ENCODE peak calls at places on chromosomes 11 and 22, in eight cellular contexts. One of them, this sample, is unnamed.

GRCh38 chr11:27754035-27755017 is 54.1 kb upstream of the BDNF start:
- DNase-seq in endothelial cell of umbilical vein: peak
- DNase-seq in GM23338: no peak
- DNase-seq in H1: no peak
- DNase-seq in K562: no peak
- DNase-seq in HepG2: no peak
- DNase-seq in GM12878: no peak
- DNase-seq in HCT116: no peak
- DNase-seq in this sample: no peak

GRCh38 chr22:38298312-38299000 is 18.8 kb downstream of the CSNK1E start:
- DNase-seq in HCT116: peak
- DNase-seq in HepG2: no peak
- DNase-seq in H1: no peak
- DNase-seq in GM12878: no peak
- DNase-seq in GM23338: peak
- DNase-seq in endothelial cell of umbilical vein: no peak
- DNase-seq in K562: peak
- DNase-seq in this sample: no peak

GRCh38 chr11:61810671-61811175 is 6.1 kb downstream of the FADS1 start:
- DNase-seq in H1: no peak
- DNase-seq in HCT116: no peak
- DNase-seq in endothelial cell of umbilical vein: no peak
- DNase-seq in GM12878: no peak
- DNase-seq in HepG2: no peak
- DNase-seq in K562: no peak
- DNase-seq in GM23338: no peak
- DNase-seq in this sample: no peak

GRCh38 chr22:26477341-26477731 is 6.2 kb downstream of the HPS4 start:
- DNase-seq in GM12878: no peak
- DNase-seq in HCT116: no peak
- DNase-seq in H1: no peak
- DNase-seq in HepG2: no peak
- DNase-seq in endothelial cell of umbilical vein: no peak
- DNase-seq in K562: no peak
- DNase-seq in GM23338: no peak
- DNase-seq in this sample: no peak

GRCh38 chr11:118792642-118793124 is 1.7 kb upstream of the DDX6 start:
- DNase-seq in K562: peak
- DNase-seq in endothelial cell of umbilical vein: peak
- DNase-seq in H1: peak
- DNase-seq in GM12878: peak
- DNase-seq in GM23338: peak
- DNase-seq in HepG2: peak
- DNase-seq in HCT116: peak
- DNase-seq in this sample: peak

GRCh38 chr22:50611341-50612060 is 10.9 kb downstream of the MAPK8IP2 start:
- DNase-seq in endothelial cell of umbilical vein: no peak
- DNase-seq in HepG2: no peak
- DNase-seq in H1: no peak
- DNase-seq in GM12878: no peak
- DNase-seq in GM23338: no peak
- DNase-seq in HCT116: no peak
- DNase-seq in K562: no peak
- DNase-seq in this sample: no peak

GRCh38 chr11:12110714-12111481 is 508 bp downstream of the MICAL2 start:
- DNase-seq in K562: no peak
- DNase-seq in H1: peak
- DNase-seq in GM23338: peak
- DNase-seq in endothelial cell of umbilical vein: no peak
- DNase-seq in HCT116: no peak
- DNase-seq in HepG2: no peak
- DNase-seq in GM12878: no peak
- DNase-seq in this sample: no peak

GRCh38 chr11:69209038-69209350 is 53.3 kb downstream of the SMIM38 start:
- DNase-seq in endothelial cell of umbilical vein: no peak
- DNase-seq in GM12878: no peak
- DNase-seq in K562: no peak
- DNase-seq in HepG2: no peak
- DNase-seq in H1: no peak
- DNase-seq in GM23338: no peak
- DNase-seq in HCT116: no peak
- DNase-seq in this sample: no peak

GRCh38 chr11:128179512-128179911 is 407.8 kb downstream of the ETS1 start:
- DNase-seq in HCT116: no peak
- DNase-seq in GM12878: no peak
- DNase-seq in endothelial cell of umbilical vein: no peak
- DNase-seq in H1: no peak
- DNase-seq in HepG2: no peak
- DNase-seq in K562: no peak
- DNase-seq in GM23338: no peak
- DNase-seq in this sample: no peak

GRCh38 chr22:18023509-18024275 is 669 bp downstream of the MICAL3 start:
- DNase-seq in endothelial cell of umbilical vein: peak
- DNase-seq in HepG2: no peak
- DNase-seq in K562: peak
- DNase-seq in GM12878: no peak
- DNase-seq in H1: peak
- DNase-seq in GM23338: peak
- DNase-seq in HCT116: peak
- DNase-seq in this sample: no peak

GRCh38 chr22:50696799-50697561 is 24.4 kb downstream of the SHANK3 start:
- DNase-seq in GM23338: peak
- DNase-seq in K562: peak
- DNase-seq in endothelial cell of umbilical vein: no peak
- DNase-seq in GM12878: no peak
- DNase-seq in H1: peak
- DNase-seq in HCT116: no peak
- DNase-seq in HepG2: no peak
- DNase-seq in this sample: no peak

GRCh38 chr22:28608546-28608945 is 71.1 kb downstream of the TTC28 start:
- DNase-seq in endothelial cell of umbilical vein: no peak
- DNase-seq in GM12878: no peak
- DNase-seq in K562: no peak
- DNase-seq in H1: no peak
- DNase-seq in HepG2: no peak
- DNase-seq in GM23338: peak
- DNase-seq in HCT116: no peak
- DNase-seq in this sample: no peak

GRCh38 chr11:125330462-125331325 is 165.4 kb downstream of the FEZ1 start:
- DNase-seq in GM23338: no peak
- DNase-seq in K562: no peak
- DNase-seq in H1: no peak
- DNase-seq in GM12878: no peak
- DNase-seq in HCT116: no peak
- DNase-seq in HepG2: no peak
- DNase-seq in endothelial cell of umbilical vein: no peak
- DNase-seq in this sample: no peak

GRCh38 chr22:23838686-23839468 is at the start of gene DERL3:
- DNase-seq in endothelial cell of umbilical vein: peak
- DNase-seq in HCT116: no peak
- DNase-seq in K562: peak
- DNase-seq in GM23338: peak
- DNase-seq in H1: peak
- DNase-seq in HepG2: no peak
- DNase-seq in GM12878: peak
- DNase-seq in this sample: peak

GRCh38 chr11:99135508-99135907 is 114.8 kb downstream of the CNTN5 start:
- DNase-seq in K562: no peak
- DNase-seq in GM12878: no peak
- DNase-seq in H1: no peak
- DNase-seq in GM23338: no peak
- DNase-seq in HepG2: no peak
- DNase-seq in HCT116: no peak
- DNase-seq in endothelial cell of umbilical vein: no peak
- DNase-seq in this sample: no peak

GRCh38 chr22:20497426-20497825 is 1.8 kb upstream of the KLHL22 start:
- DNase-seq in HepG2: no peak
- DNase-seq in GM23338: no peak
- DNase-seq in GM12878: no peak
- DNase-seq in endothelial cell of umbilical vein: no peak
- DNase-seq in HCT116: no peak
- DNase-seq in K562: no peak
- DNase-seq in H1: no peak
- DNase-seq in this sample: no peak

GRCh38 chr22:49083607-49084006 is 744.1 kb downstream of the BRD1 start:
- DNase-seq in HepG2: no peak
- DNase-seq in HCT116: no peak
- DNase-seq in endothelial cell of umbilical vein: no peak
- DNase-seq in H1: no peak
- DNase-seq in GM23338: no peak
- DNase-seq in GM12878: no peak
- DNase-seq in K562: no peak
- DNase-seq in this sample: no peak

GRCh38 chr22:34861787-34862186 is 204.2 kb upstream of the ISX start:
- DNase-seq in K562: no peak
- DNase-seq in GM23338: no peak
- DNase-seq in endothelial cell of umbilical vein: no peak
- DNase-seq in HepG2: no peak
- DNase-seq in GM12878: no peak
- DNase-seq in HCT116: no peak
- DNase-seq in H1: no peak
- DNase-seq in this sample: no peak
- TF ChIP-seq EZH2 in K562: no peak
- TF ChIP-seq EZH2 in GM23338: no peak
- TF ChIP-seq EZH2 in endothelial cell of umbilical vein: no peak
- TF ChIP-seq EZH2 in HepG2: no peak
- TF ChIP-seq EZH2 in GM12878: no peak
- TF ChIP-seq EZH2 in HCT116: no peak
- TF ChIP-seq EZH2 in H1: no peak
- TF ChIP-seq EZH2 in this sample: no peak

DNA sequence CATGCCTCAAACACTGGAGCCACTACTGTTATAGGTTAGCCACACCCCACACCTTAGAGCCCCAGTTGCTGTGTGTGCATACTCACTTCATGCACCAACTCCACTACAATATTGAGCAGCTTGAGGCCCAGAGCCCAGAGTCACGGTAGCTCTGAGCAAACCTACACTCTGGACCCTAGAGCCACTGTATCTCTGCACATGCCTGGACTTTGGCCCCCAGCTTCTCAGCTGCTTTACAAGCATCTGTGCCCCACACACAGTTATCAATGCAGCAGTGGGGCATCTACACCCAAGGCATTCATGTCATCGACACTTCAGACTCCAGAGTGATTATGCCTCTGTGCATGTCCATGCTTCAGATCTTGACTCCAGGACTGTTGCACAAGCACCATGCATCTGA is 2.2 kb upstream of the OR5B12 start:
- DNase-seq in GM12878: no peak
- DNase-seq in GM23338: no peak
- DNase-seq in H1: no peak
- DNase-seq in HepG2: peak
- DNase-seq in endothelial cell of umbilical vein: no peak
- DNase-seq in HCT116: no peak
- DNase-seq in K562: no peak
- DNase-seq in this sample: no peak
- H3K27ac ChIP-seq in GM12878: no peak
- H3K27ac ChIP-seq in GM23338: no peak
- H3K27ac ChIP-seq in H1: no peak
- H3K27ac ChIP-seq in HepG2: no peak
- H3K27ac ChIP-seq in endothelial cell of umbilical vein: no peak
- H3K27ac ChIP-seq in HCT116: no peak
- H3K27ac ChIP-seq in K562: no peak
- H3K27ac ChIP-seq in this sample: no peak

DNA sequence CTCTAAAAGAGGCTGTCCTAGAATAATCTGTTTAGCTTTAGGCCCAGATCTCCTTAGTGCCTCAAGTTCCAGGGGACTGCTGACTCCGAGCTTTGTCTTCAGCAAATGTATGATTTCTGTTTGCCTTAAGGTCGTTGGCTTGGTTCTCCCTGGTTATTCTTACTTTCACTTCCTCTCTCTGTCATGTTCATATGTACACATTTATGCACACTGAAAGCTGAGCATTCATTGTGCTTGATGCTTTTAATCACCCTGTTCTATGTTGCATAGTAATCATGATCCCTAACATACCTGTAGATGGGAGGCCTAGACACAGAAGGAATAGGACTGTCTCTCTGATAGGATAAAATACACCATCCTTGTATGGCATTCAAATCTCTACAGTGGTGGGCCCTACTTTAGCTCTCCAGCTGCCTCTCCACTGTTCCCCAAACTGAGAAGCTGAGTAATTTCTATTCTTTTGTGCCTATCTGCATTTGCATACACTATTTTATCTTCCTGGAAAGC is 7.2 kb downstream of the PPFIBP2 start:
- DNase-seq in HCT116: no peak
- DNase-seq in GM23338: no peak
- DNase-seq in endothelial cell of umbilical vein: no peak
- DNase-seq in K562: no peak
- DNase-seq in GM12878: no peak
- DNase-seq in HepG2: no peak
- DNase-seq in H1: no peak
- DNase-seq in this sample: no peak
- TF ChIP-seq POLR2AphosphoS5 in HCT116: no peak
- TF ChIP-seq POLR2AphosphoS5 in GM23338: no peak
- TF ChIP-seq POLR2AphosphoS5 in endothelial cell of umbilical vein: no peak
- TF ChIP-seq POLR2AphosphoS5 in K562: no peak
- TF ChIP-seq POLR2AphosphoS5 in GM12878: no peak
- TF ChIP-seq POLR2AphosphoS5 in HepG2: no peak
- TF ChIP-seq POLR2AphosphoS5 in H1: no peak
- TF ChIP-seq POLR2AphosphoS5 in this sample: no peak

GRCh38 chr11:113613619-113614018 is 92.5 kb downstream of the TMPRSS5 start:
- DNase-seq in H1: no peak
- DNase-seq in GM23338: peak
- DNase-seq in GM12878: no peak
- DNase-seq in HCT116: no peak
- DNase-seq in HepG2: no peak
- DNase-seq in endothelial cell of umbilical vein: no peak
- DNase-seq in K562: peak
- DNase-seq in this sample: no peak
- TF ChIP-seq EZH2 in H1: no peak
- TF ChIP-seq EZH2 in GM23338: no peak
- TF ChIP-seq EZH2 in GM12878: no peak
- TF ChIP-seq EZH2 in HCT116: no peak
- TF ChIP-seq EZH2 in HepG2: no peak
- TF ChIP-seq EZH2 in endothelial cell of umbilical vein: no peak
- TF ChIP-seq EZH2 in K562: no peak
- TF ChIP-seq EZH2 in this sample: no peak